ENCODE peak calls at places on chromosomes 6 and 20, in eight cellular contexts. M, K, U, Y, N, I, X and Q are unnamed samples.

GRCh38 chr20:52190437-52191131 is 995 bp downstream of the ZFP64 start:
- DNase-seq in M (peak), K (peak), U (peak), Y (peak), N (no peak), I (no peak), X (peak), Q (no peak)

GRCh38 chr20:49885558-49886332 is 29.6 kb downstream of the SPATA2 start:
- DNase-seq in M (no peak), K (no peak), U (no peak), Y (no peak), N (no peak), I (no peak), X (no peak), Q (no peak)

GRCh38 chr6:107624541-107624940 is 134.6 kb downstream of the SOBP start:
- DNase-seq in M (no peak), K (no peak), U (no peak), Y (no peak), N (no peak), I (no peak), X (no peak), Q (no peak)

GRCh38 chr6:98974309-98974708 is 26.6 kb upstream of the FBXL4 start:
- DNase-seq in M (no peak), K (no peak), U (no peak), Y (no peak), N (no peak), I (no peak), X (no peak), Q (no peak)

GRCh38 chr20:47792021-47792618 is 6.8 kb upstream of the SULF2 start:
- DNase-seq in M (no peak), K (no peak), U (no peak), Y (peak), N (no peak), I (no peak), X (no peak), Q (no peak)

GRCh38 chr6:118334634-118335033 is 213.5 kb upstream of the PLN start:
- DNase-seq in M (no peak), K (no peak), U (no peak), Y (no peak), N (no peak), I (no peak), X (no peak), Q (no peak)

GRCh38 chr6:112603726-112604125 is 256.6 kb downstream of the RFPL4B start:
- DNase-seq in M (no peak), K (no peak), U (no peak), Y (no peak), N (no peak), I (no peak), X (no peak), Q (no peak)

GRCh38 chr20:53773792-53774371 is 180.2 kb upstream of the ZNF217 start:
- DNase-seq in M (no peak), K (no peak), U (no peak), Y (peak), N (no peak), I (no peak), X (no peak), Q (no peak)

GRCh38 chr20:4546786-4547185 is 174.9 kb upstream of the PRND start:
- DNase-seq in M (no peak), K (no peak), U (no peak), Y (peak), N (no peak), I (no peak), X (no peak), Q (no peak)

GRCh38 chr20:31587545-31588389 is 17.3 kb upstream of the ID1 start:
- DNase-seq in M (peak), K (no peak), U (peak), Y (no peak), N (no peak), I (no peak), X (no peak), Q (no peak)

GRCh38 chr6:45479834-45480696 is 102.3 kb upstream of the SUPT3H start:
- DNase-seq in M (no peak), K (peak), U (peak), Y (peak), N (no peak), I (no peak), X (no peak), Q (peak)

GRCh38 chr6:84422380-84422968 is 195.0 kb upstream of the CEP162 start:
- DNase-seq in M (peak), K (peak), U (peak), Y (peak), N (no peak), I (peak), X (no peak), Q (no peak)

GRCh38 chr20:31675828-31676533 is 38.3 kb downstream of the COX4I2 start:
- DNase-seq in M (no peak), K (no peak), U (peak), Y (no peak), N (peak), I (no peak), X (no peak), Q (no peak)

GRCh38 chr20:52801628-52802006 is 170.5 kb upstream of the TSHZ2 start:
- DNase-seq in M (no peak), K (no peak), U (no peak), Y (no peak), N (no peak), I (no peak), X (no peak), Q (no peak)